ENCODE peak calls at places on chromosomes 12 and 14, in eight cellular contexts. C, F, D, Q, P, I, V and L are unnamed samples.

GRCh38 chr12:102950107-102950949 is 7.1 kb upstream of the ASCL1 start:
- DNase-seq in Q (peak; percentile 45), C (no peak), V (peak; percentile 85), P (peak; percentile 59), I (no peak), F (no peak), D (no peak), L (no peak)

GRCh38 chr12:117580718-117581062 is 219.3 kb upstream of the NOS1 start:
- DNase-seq in D (peak; percentile 61), F (peak; percentile 72), Q (no peak), C (peak; percentile 11), I (no peak), P (peak; percentile 76), V (peak; percentile 97), L (no peak)

GRCh38 chr12:2306012-2306411 is 253.2 kb downstream of the CACNA1C start:
- DNase-seq in V (peak; percentile 44), D (no peak), F (no peak), Q (no peak), P (no peak), I (no peak), C (no peak), L (no peak)

GRCh38 chr12:52147367-52147972 is 44.3 kb downstream of the KRT80 start:
- DNase-seq in Q (peak; percentile 96), D (peak; percentile 95), I (peak; percentile 76), F (peak; percentile 89), P (peak; percentile 92), C (peak; percentile 88), V (no peak), L (peak; percentile 74)

GRCh38 chr12:48717252-48717695 is 767 bp upstream of the CCNT1 start:
- DNase-seq in Q (no peak), F (no peak), I (no peak), V (peak; percentile 19), P (no peak), D (no peak), C (no peak), L (no peak)

GRCh38 chr12:108173892-108174291 is 44.8 kb downstream of the WSCD2 start:
- DNase-seq in D (no peak), Q (no peak), P (no peak), F (no peak), C (no peak), I (no peak), V (no peak), L (no peak)

GRCh38 chr14:32560213-32560857 is 231.2 kb downstream of the AKAP6 start:
- DNase-seq in I (no peak), V (peak; percentile 88), Q (peak; percentile 31), P (peak; percentile 59), F (no peak), C (peak; percentile 55), D (no peak), L (no peak)

GRCh38 chr14:49970474-49971147 is 77.7 kb downstream of the ARF6 start:
- DNase-seq in I (no peak), C (peak; percentile 41), D (no peak), Q (peak; percentile 42), P (no peak), V (no peak), F (no peak), L (no peak)

GRCh38 chr12:116087962-116088361 is 189.5 kb downstream of the MED13L start:
- DNase-seq in P (no peak), C (no peak), I (no peak), V (no peak), F (no peak), Q (no peak), D (no peak), L (no peak)

GRCh38 chr14:63438065-63438757 is 105.0 kb downstream of the PPP2R5E start:
- DNase-seq in Q (peak; percentile 66), I (no peak), D (no peak), P (no peak), C (peak; percentile 68), V (peak; percentile 36), F (no peak), L (no peak)

GRCh38 chr12:42918387-42918786 is 328.8 kb upstream of the PRICKLE1 start:
- DNase-seq in C (no peak), F (no peak), P (no peak), D (no peak), Q (no peak), I (no peak), V (no peak), L (no peak)

GRCh38 chr12:26938660-26939185 is 453 bp downstream of the FGFR1OP2 start:
- DNase-seq in I (peak; percentile 92), C (no peak), D (no peak), P (peak; percentile 59), Q (peak; percentile 38), V (peak; percentile 72), F (peak; percentile 74), L (peak; percentile 81)

GRCh38 chr12:22415342-22416309 is 81.1 kb upstream of the ST8SIA1 start:
- DNase-seq in F (no peak), C (peak; percentile 49), D (no peak), I (no peak), P (no peak), V (no peak), Q (peak; percentile 54), L (no peak)

GRCh38 chr12:58895053-58895452 is 25.3 kb downstream of the LRIG3 start:
- DNase-seq in V (no peak), D (no peak), I (no peak), F (no peak), Q (no peak), P (no peak), C (no peak), L (no peak)

GRCh38 chr14:22131749-22132476 is 457.1 kb downstream of the DAD1 start:
- DNase-seq in F (no peak), C (no peak), P (no peak), I (no peak), Q (no peak), D (no peak), V (peak; percentile 72), L (no peak)

GRCh38 chr12:93572712-93573551 is 457 bp downstream of the SOCS2 start:
- DNase-seq in V (peak; percentile 79), D (peak; percentile 68), C (peak; percentile 31), F (peak; percentile 74), P (peak; percentile 42), I (peak; percentile 84), Q (no peak), L (peak; percentile 22)

DNA sequence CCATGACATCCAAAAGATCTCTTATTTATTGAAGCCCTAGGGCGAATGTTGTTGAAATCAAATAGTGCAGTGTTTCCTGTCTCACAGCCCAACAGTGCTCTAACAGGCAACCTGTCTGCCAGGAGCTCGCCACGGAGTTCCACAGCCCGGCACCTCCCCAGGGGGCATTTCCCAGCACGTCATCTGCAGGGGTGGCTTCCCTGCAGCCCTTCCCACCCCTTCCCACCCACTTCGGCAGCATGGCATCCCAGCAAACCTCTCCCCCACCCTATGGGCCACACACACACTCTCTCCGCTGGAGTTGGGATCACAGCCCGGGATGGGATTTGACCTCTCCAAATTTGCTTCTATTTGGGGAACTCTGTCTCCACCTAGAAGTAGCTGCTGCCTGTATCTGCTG is 62.7 kb upstream of the C14orf180 start:
- DNase-seq in I (no peak), V (no peak), Q (no peak), D (no peak), C (no peak), F (no peak), P (no peak), L (no peak)
- H3K4me3 ChIP-seq in I (no peak overlapping the region), V (no peak overlapping the region), Q (no peak overlapping the region), D (no peak overlapping the region), C (no peak overlapping the region), F (no peak overlapping the region), P (no peak overlapping the region), L (no peak overlapping the region)

DNA sequence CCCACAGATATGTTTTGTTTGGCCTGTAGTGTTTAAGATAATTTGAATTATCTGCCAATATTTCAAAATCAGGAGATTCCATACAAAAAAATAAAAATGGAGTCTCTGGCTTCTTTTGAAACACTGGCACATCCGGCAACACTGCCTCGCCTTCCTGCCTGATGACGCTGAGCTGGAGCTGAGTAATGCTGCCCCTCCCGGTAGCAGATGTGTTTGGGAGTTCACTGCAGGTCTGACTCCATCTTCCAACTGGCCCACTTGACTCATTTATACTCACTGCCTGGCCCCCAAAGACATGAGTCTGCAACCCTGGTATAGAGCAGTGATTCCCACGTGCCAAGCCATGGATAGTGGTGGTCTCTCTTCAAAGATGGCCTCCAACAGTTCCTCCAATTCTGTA is 7.4 kb downstream of the CIT start:
- DNase-seq in I (no peak), P (no peak), D (no peak), C (no peak), F (no peak), Q (no peak), V (no peak), L (no peak)
- TF ChIP-seq CTCF in I (no peak), P (no peak), D (no peak), C (no peak), F (no peak), Q (no peak), V (no peak), L (no peak)

GRCh38 chr12:122994140-122994675 is 13.7 kb downstream of the ARL6IP4 start:
- DNase-seq in P (no peak), C (no peak), F (peak; percentile 36), Q (no peak), I (no peak), D (no peak), V (no peak), L (no peak)

GRCh38 chr12:122996188-122996601 is 15.7 kb downstream of the ARL6IP4 start:
- DNase-seq in I (peak; percentile 47), P (no peak), V (no peak), Q (no peak), F (peak; percentile 40), D (no peak), C (no peak), L (no peak)

GRCh38 chr12:122996621-122997342 is 16.3 kb downstream of the ARL6IP4 start:
- DNase-seq in F (peak; percentile 54), D (no peak), I (peak; percentile 56), C (no peak), V (no peak), Q (no peak), P (no peak), L (no peak)

GRCh38 chr12:122994781-122995502 is 14.5 kb downstream of the ARL6IP4 start:
- DNase-seq in V (no peak), C (no peak), I (peak; percentile 62), F (peak; percentile 41), P (no peak), Q (no peak), D (no peak), L (no peak)

DNA sequence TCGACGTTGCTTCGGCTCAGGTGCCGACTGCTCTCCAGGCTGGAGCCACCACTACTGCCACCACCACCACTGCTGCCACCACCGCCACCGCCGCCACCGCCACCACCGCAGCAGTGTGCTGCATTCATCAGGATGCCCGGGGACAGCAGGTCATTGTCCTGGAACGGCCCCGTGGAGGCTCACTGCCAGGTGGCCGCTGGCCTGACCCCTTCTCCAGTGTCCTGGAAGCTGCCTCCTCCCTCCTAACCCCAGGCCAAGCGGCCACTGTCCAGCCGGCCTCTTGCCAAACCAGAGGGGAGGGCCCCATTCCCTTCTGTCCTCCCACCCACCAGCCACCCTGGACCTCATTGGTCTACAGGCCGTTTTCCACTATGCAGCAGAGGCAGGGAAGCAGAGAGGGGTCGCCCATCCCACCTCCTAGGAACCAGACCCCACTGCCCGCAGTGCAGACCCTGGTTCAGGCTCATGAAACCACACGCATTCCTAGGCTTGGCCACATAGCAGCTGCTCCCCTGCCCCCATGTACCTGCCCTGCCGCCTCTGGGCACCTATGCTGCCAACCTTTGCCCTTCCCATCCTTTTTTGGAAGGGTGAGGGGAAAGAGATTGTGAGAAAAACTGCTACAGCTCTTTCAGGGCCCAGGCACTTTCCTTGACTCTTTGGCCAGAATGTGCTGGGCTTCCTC is 15.2 kb downstream of the ARL6IP4 start:
- DNase-seq in V (no peak), Q (no peak), I (peak; percentile 56), D (no peak), P (no peak), C (peak; percentile 44), F (peak; percentile 73), L (no peak)
- H3K4me3 ChIP-seq in V (no peak overlapping the region), Q (no peak overlapping the region), I (no peak overlapping the region), D (no peak overlapping the region), P (no peak overlapping the region), C (no peak overlapping the region), F (no peak overlapping the region), L (no peak overlapping the region)

GRCh38 chr12:50101663-50102062 is 2.1 kb upstream of the GPD1 start:
- DNase-seq in V (peak; percentile 91), D (no peak), F (no peak), C (no peak), P (no peak), I (no peak), Q (no peak), L (no peak)
- TF ChIP-seq CTCF in V (peak; percentile 55), D (peak; percentile 44), F (peak; percentile 39), C (peak; percentile 43), P (peak; percentile 77), I (peak; percentile 34), Q (peak; percentile 6), L (peak; percentile 9)